ENCODE peak calls at places on chromosomes 7 and 10, in ten cellular contexts. One of them, this sample, is unnamed.

GRCh38 chr7:1555813-1556540 is at the start of gene TMEM184A:
- DNase-seq in right lobe of liver: peak; percentile 93
- DNase-seq in aorta: no peak
- DNase-seq in neuronal stem cell: no peak
- DNase-seq in A549: peak; percentile 91
- DNase-seq in naive thymus-derived CD4-positive, alpha-beta T cell: no peak
- DNase-seq in SJSA1: no peak
- DNase-seq in heart right ventricle: no peak
- DNase-seq in colonic mucosa: peak; percentile 92
- DNase-seq in K562: no peak
- DNase-seq in this sample: no peak

GRCh38 chr7:126495001-126495400 is 757.7 kb downstream of the GRM8 start:
- DNase-seq in right lobe of liver: no peak
- DNase-seq in aorta: no peak
- DNase-seq in neuronal stem cell: no peak
- DNase-seq in A549: no peak
- DNase-seq in naive thymus-derived CD4-positive, alpha-beta T cell: no peak
- DNase-seq in SJSA1: no peak
- DNase-seq in heart right ventricle: peak; percentile 25
- DNase-seq in colonic mucosa: no peak
- DNase-seq in K562: no peak
- DNase-seq in this sample: no peak

GRCh38 chr10:48363617-48364355 is 57.3 kb downstream of the MAPK8 start:
- DNase-seq in right lobe of liver: no peak
- DNase-seq in aorta: no peak
- DNase-seq in neuronal stem cell: peak; percentile 14
- DNase-seq in A549: peak; percentile 80
- DNase-seq in naive thymus-derived CD4-positive, alpha-beta T cell: no peak
- DNase-seq in SJSA1: no peak
- DNase-seq in heart right ventricle: peak; percentile 52
- DNase-seq in colonic mucosa: peak; percentile 33
- DNase-seq in K562: peak; percentile 88
- DNase-seq in this sample: peak; percentile 20

GRCh38 chr7:136389933-136390332 is 412.8 kb upstream of the MTPN start:
- DNase-seq in right lobe of liver: no peak
- DNase-seq in aorta: no peak
- DNase-seq in neuronal stem cell: no peak
- DNase-seq in A549: no peak
- DNase-seq in naive thymus-derived CD4-positive, alpha-beta T cell: no peak
- DNase-seq in SJSA1: no peak
- DNase-seq in heart right ventricle: no peak
- DNase-seq in colonic mucosa: no peak
- DNase-seq in K562: no peak
- DNase-seq in this sample: no peak

GRCh38 chr10:11195017-11195586 is 177.4 kb downstream of the CELF2 start:
- DNase-seq in right lobe of liver: no peak
- DNase-seq in aorta: no peak
- DNase-seq in neuronal stem cell: no peak
- DNase-seq in A549: no peak
- DNase-seq in naive thymus-derived CD4-positive, alpha-beta T cell: no peak
- DNase-seq in SJSA1: no peak
- DNase-seq in heart right ventricle: no peak
- DNase-seq in colonic mucosa: no peak
- DNase-seq in K562: no peak
- DNase-seq in this sample: no peak

GRCh38 chr10:13773043-13773442 is 186.3 kb downstream of the PRPF18 start:
- DNase-seq in right lobe of liver: no peak
- DNase-seq in aorta: no peak
- DNase-seq in neuronal stem cell: no peak
- DNase-seq in A549: no peak
- DNase-seq in naive thymus-derived CD4-positive, alpha-beta T cell: no peak
- DNase-seq in SJSA1: no peak
- DNase-seq in heart right ventricle: no peak
- DNase-seq in colonic mucosa: no peak
- DNase-seq in K562: no peak
- DNase-seq in this sample: no peak

GRCh38 chr7:135392701-135393100 is 117.2 kb downstream of the CNOT4 start:
- DNase-seq in right lobe of liver: no peak
- DNase-seq in aorta: no peak
- DNase-seq in neuronal stem cell: no peak
- DNase-seq in A549: no peak
- DNase-seq in naive thymus-derived CD4-positive, alpha-beta T cell: no peak
- DNase-seq in SJSA1: no peak
- DNase-seq in heart right ventricle: no peak
- DNase-seq in colonic mucosa: no peak
- DNase-seq in K562: no peak
- DNase-seq in this sample: no peak

GRCh38 chr10:96044686-96045085 is 1.3 kb downstream of the CCNJ start:
- DNase-seq in right lobe of liver: no peak
- DNase-seq in aorta: no peak
- DNase-seq in neuronal stem cell: no peak
- DNase-seq in A549: no peak
- DNase-seq in naive thymus-derived CD4-positive, alpha-beta T cell: no peak
- DNase-seq in SJSA1: no peak
- DNase-seq in heart right ventricle: no peak
- DNase-seq in colonic mucosa: peak; percentile 19
- DNase-seq in K562: peak; percentile 37
- DNase-seq in this sample: no peak

GRCh38 chr7:19916011-19916410 is 142.6 kb upstream of the TMEM196 start:
- DNase-seq in right lobe of liver: no peak
- DNase-seq in aorta: no peak
- DNase-seq in neuronal stem cell: no peak
- DNase-seq in A549: no peak
- DNase-seq in naive thymus-derived CD4-positive, alpha-beta T cell: no peak
- DNase-seq in SJSA1: no peak
- DNase-seq in heart right ventricle: no peak
- DNase-seq in colonic mucosa: no peak
- DNase-seq in K562: no peak
- DNase-seq in this sample: no peak

GRCh38 chr7:65037740-65038678 is 31.5 kb upstream of the ERV3-1 start:
- DNase-seq in right lobe of liver: peak; percentile 96
- DNase-seq in aorta: peak; percentile 98
- DNase-seq in neuronal stem cell: peak; percentile 92
- DNase-seq in A549: peak; percentile 93
- DNase-seq in naive thymus-derived CD4-positive, alpha-beta T cell: peak; percentile 88
- DNase-seq in SJSA1: peak; percentile 93
- DNase-seq in heart right ventricle: peak; percentile 94
- DNase-seq in colonic mucosa: peak; percentile 93
- DNase-seq in K562: peak; percentile 97
- DNase-seq in this sample: peak; percentile 43

GRCh38 chr7:47389171-47389922 is 192.6 kb downstream of the TNS3 start:
- DNase-seq in right lobe of liver: no peak
- DNase-seq in aorta: peak; percentile 59
- DNase-seq in neuronal stem cell: no peak
- DNase-seq in A549: no peak
- DNase-seq in naive thymus-derived CD4-positive, alpha-beta T cell: no peak
- DNase-seq in SJSA1: no peak
- DNase-seq in heart right ventricle: no peak
- DNase-seq in colonic mucosa: no peak
- DNase-seq in K562: no peak
- DNase-seq in this sample: no peak

GRCh38 chr7:50312176-50312575 is 7.7 kb downstream of the IKZF1 start:
- DNase-seq in right lobe of liver: no peak
- DNase-seq in aorta: no peak
- DNase-seq in neuronal stem cell: no peak
- DNase-seq in A549: no peak
- DNase-seq in naive thymus-derived CD4-positive, alpha-beta T cell: no peak
- DNase-seq in SJSA1: no peak
- DNase-seq in heart right ventricle: no peak
- DNase-seq in colonic mucosa: no peak
- DNase-seq in K562: peak; percentile 47
- DNase-seq in this sample: no peak

GRCh38 chr10:21180604-21181003 is 283.5 kb upstream of the NEBL start:
- DNase-seq in right lobe of liver: no peak
- DNase-seq in aorta: no peak
- DNase-seq in neuronal stem cell: no peak
- DNase-seq in A549: no peak
- DNase-seq in naive thymus-derived CD4-positive, alpha-beta T cell: no peak
- DNase-seq in SJSA1: no peak
- DNase-seq in heart right ventricle: no peak
- DNase-seq in colonic mucosa: no peak
- DNase-seq in K562: peak; percentile 80
- DNase-seq in this sample: no peak

GRCh38 chr10:21183025-21183424 is 285.9 kb upstream of the NEBL start:
- DNase-seq in right lobe of liver: no peak
- DNase-seq in aorta: no peak
- DNase-seq in neuronal stem cell: no peak
- DNase-seq in A549: no peak
- DNase-seq in naive thymus-derived CD4-positive, alpha-beta T cell: no peak
- DNase-seq in SJSA1: no peak
- DNase-seq in heart right ventricle: no peak
- DNase-seq in colonic mucosa: no peak
- DNase-seq in K562: no peak
- DNase-seq in this sample: no peak

GRCh38 chr10:21181451-21181850 is 284.3 kb upstream of the NEBL start:
- DNase-seq in right lobe of liver: no peak
- DNase-seq in aorta: no peak
- DNase-seq in neuronal stem cell: no peak
- DNase-seq in A549: no peak
- DNase-seq in naive thymus-derived CD4-positive, alpha-beta T cell: no peak
- DNase-seq in SJSA1: no peak
- DNase-seq in heart right ventricle: no peak
- DNase-seq in colonic mucosa: no peak
- DNase-seq in K562: no peak
- DNase-seq in this sample: no peak

GRCh38 chr10:21184984-21185383 is 287.9 kb upstream of the NEBL start:
- DNase-seq in right lobe of liver: no peak
- DNase-seq in aorta: no peak
- DNase-seq in neuronal stem cell: no peak
- DNase-seq in A549: no peak
- DNase-seq in naive thymus-derived CD4-positive, alpha-beta T cell: no peak
- DNase-seq in SJSA1: no peak
- DNase-seq in heart right ventricle: no peak
- DNase-seq in colonic mucosa: no peak
- DNase-seq in K562: no peak
- DNase-seq in this sample: no peak

GRCh38 chr10:21184216-21184615 is 287.1 kb upstream of the NEBL start:
- DNase-seq in right lobe of liver: no peak
- DNase-seq in aorta: no peak
- DNase-seq in neuronal stem cell: no peak
- DNase-seq in A549: no peak
- DNase-seq in naive thymus-derived CD4-positive, alpha-beta T cell: no peak
- DNase-seq in SJSA1: no peak
- DNase-seq in heart right ventricle: no peak
- DNase-seq in colonic mucosa: no peak
- DNase-seq in K562: no peak
- DNase-seq in this sample: no peak
- H3K27ac ChIP-seq in right lobe of liver: no peak overlapping the region
- H3K27ac ChIP-seq in aorta: no peak overlapping the region
- H3K27ac ChIP-seq in neuronal stem cell: no peak overlapping the region
- H3K27ac ChIP-seq in A549: peak overlapping the region; percentile 55
- H3K27ac ChIP-seq in naive thymus-derived CD4-positive, alpha-beta T cell: no peak overlapping the region
- H3K27ac ChIP-seq in SJSA1: no peak overlapping the region
- H3K27ac ChIP-seq in heart right ventricle: no peak overlapping the region
- H3K27ac ChIP-seq in colonic mucosa: no peak overlapping the region
- H3K27ac ChIP-seq in K562: no peak overlapping the region
- H3K27ac ChIP-seq in this sample: no peak overlapping the region

DNA sequence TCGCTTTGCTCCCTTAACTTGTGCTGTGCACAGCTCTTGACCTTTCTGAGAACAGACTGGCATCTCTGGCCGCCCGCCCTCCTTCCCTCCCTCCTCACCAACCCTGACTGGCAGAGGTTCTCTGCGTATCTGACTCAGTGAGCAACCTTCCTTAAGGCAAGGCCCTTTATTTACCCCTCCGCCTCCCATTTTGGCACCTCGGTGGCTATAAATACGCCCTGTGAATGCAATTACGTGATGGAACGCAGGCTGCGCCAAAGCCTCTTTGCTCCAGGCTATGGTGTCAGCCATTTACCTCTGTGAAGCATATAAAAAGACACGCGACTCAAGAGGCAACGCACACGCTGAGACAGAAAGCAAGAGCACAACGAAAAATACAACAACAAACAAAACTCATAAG is 764.3 kb downstream of the SUGCT start:
- DNase-seq in right lobe of liver: no peak
- DNase-seq in aorta: no peak
- DNase-seq in neuronal stem cell: no peak
- DNase-seq in A549: no peak
- DNase-seq in naive thymus-derived CD4-positive, alpha-beta T cell: no peak
- DNase-seq in SJSA1: no peak
- DNase-seq in heart right ventricle: no peak
- DNase-seq in colonic mucosa: no peak
- DNase-seq in K562: no peak
- DNase-seq in this sample: no peak
- H3K4me3 ChIP-seq in right lobe of liver: no peak overlapping the region
- H3K4me3 ChIP-seq in aorta: no peak overlapping the region
- H3K4me3 ChIP-seq in neuronal stem cell: no peak overlapping the region
- H3K4me3 ChIP-seq in A549: no peak overlapping the region
- H3K4me3 ChIP-seq in naive thymus-derived CD4-positive, alpha-beta T cell: no peak overlapping the region
- H3K4me3 ChIP-seq in SJSA1: no peak overlapping the region
- H3K4me3 ChIP-seq in heart right ventricle: no peak overlapping the region
- H3K4me3 ChIP-seq in colonic mucosa: no peak overlapping the region
- H3K4me3 ChIP-seq in K562: no peak overlapping the region
- H3K4me3 ChIP-seq in this sample: no peak overlapping the region

GRCh38 chr10:122486396-122487080 is 25.2 kb downstream of the HTRA1 start:
- DNase-seq in right lobe of liver: no peak
- DNase-seq in aorta: no peak
- DNase-seq in neuronal stem cell: no peak
- DNase-seq in A549: no peak
- DNase-seq in naive thymus-derived CD4-positive, alpha-beta T cell: no peak
- DNase-seq in SJSA1: no peak
- DNase-seq in heart right ventricle: no peak
- DNase-seq in colonic mucosa: no peak
- DNase-seq in K562: no peak
- DNase-seq in this sample: no peak
- H3K27ac ChIP-seq in right lobe of liver: no peak overlapping the region
- H3K27ac ChIP-seq in aorta: no peak overlapping the region
- H3K27ac ChIP-seq in neuronal stem cell: no peak overlapping the region
- H3K27ac ChIP-seq in A549: no peak overlapping the region
- H3K27ac ChIP-seq in naive thymus-derived CD4-positive, alpha-beta T cell: no peak overlapping the region
- H3K27ac ChIP-seq in SJSA1: no peak overlapping the region
- H3K27ac ChIP-seq in heart right ventricle: no peak overlapping the region
- H3K27ac ChIP-seq in colonic mucosa: no peak overlapping the region
- H3K27ac ChIP-seq in K562: no peak overlapping the region
- H3K27ac ChIP-seq in this sample: no peak overlapping the region

DNA sequence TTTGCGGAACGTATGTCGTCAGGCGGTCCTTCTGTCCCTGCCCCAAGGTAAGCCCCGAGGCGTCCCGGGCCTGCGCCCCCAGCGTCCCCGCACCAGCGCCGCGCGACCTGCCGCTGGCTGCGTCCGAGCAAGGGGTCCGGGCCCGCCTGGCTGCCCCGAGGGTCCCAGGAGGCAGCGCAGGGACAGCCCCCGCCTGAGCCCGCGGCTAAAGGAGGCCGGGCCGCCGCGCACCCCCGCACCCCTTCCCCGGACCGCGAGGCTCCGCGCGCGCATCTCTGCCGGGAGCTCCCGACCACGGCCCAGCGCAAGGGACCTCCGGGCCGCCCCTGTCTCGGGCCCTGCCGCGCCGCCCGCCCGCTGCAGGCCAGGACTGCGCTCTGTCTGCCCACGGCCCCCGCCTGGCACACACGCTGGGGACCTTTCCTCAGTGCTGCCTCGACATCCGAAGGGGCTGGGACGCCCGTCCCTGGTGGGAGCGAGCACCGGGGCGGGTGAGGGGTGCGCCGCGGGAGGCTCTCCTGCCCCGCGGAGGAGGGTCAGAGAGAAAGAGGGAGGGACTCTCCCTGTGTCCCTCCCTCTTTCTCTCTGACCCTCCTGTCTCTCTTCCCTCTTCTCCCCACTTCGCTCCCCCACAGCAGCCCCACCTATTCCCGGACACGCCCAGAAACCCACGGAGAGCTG is 25.0 kb downstream of the SHH start:
- DNase-seq in right lobe of liver: no peak
- DNase-seq in aorta: peak; percentile 62
- DNase-seq in neuronal stem cell: no peak
- DNase-seq in A549: peak; percentile 31
- DNase-seq in naive thymus-derived CD4-positive, alpha-beta T cell: no peak
- DNase-seq in SJSA1: no peak
- DNase-seq in heart right ventricle: no peak
- DNase-seq in colonic mucosa: no peak
- DNase-seq in K562: no peak
- DNase-seq in this sample: no peak
- H3K4me3 ChIP-seq in right lobe of liver: peak overlapping the region; percentile 39
- H3K4me3 ChIP-seq in aorta: no peak overlapping the region
- H3K4me3 ChIP-seq in neuronal stem cell: no peak overlapping the region
- H3K4me3 ChIP-seq in A549: peak overlapping the region; percentile 76
- H3K4me3 ChIP-seq in naive thymus-derived CD4-positive, alpha-beta T cell: no peak overlapping the region
- H3K4me3 ChIP-seq in SJSA1: no peak overlapping the region
- H3K4me3 ChIP-seq in heart right ventricle: peak overlapping the region; percentile 28
- H3K4me3 ChIP-seq in colonic mucosa: peak overlapping the region; percentile 20
- H3K4me3 ChIP-seq in K562: no peak overlapping the region
- H3K4me3 ChIP-seq in this sample: peak overlapping the region; percentile 56